ENCODE peak calls at places on chromosome 15, in seven cellular contexts. J is IMR-90, X is GM23248, B is astrocyte, V is PC-3, K is neuronal stem cell, C is endothelial cell of umbilical vein. R is an unnamed sample.

GRCh38 chr15:71753346-71753745 is 57.0 kb upstream of the NR2E3 start:
- DNase-seq in J (peak; percentile 48), X (peak; percentile 63), K (no peak), C (peak; percentile 8), B (no peak), V (peak; percentile 57), R (peak; percentile 17)

GRCh38 chr15:85748176-85748575 is 46.5 kb downstream of the KLHL25 start:
- DNase-seq in B (no peak), J (no peak), V (no peak), X (no peak), C (no peak), K (no peak), R (no peak)

GRCh38 chr15:50702762-50703334 is 16.3 kb upstream of the TRPM7 start:
- DNase-seq in X (peak; percentile 37), C (no peak), K (no peak), B (no peak), J (peak; percentile 7), V (peak; percentile 35), R (no peak)

GRCh38 chr15:70783610-70784021 is 20.3 kb upstream of the UACA start:
- DNase-seq in B (peak; percentile 75), V (peak; percentile 80), K (no peak), J (peak; percentile 81), C (no peak), X (peak; percentile 81), R (peak; percentile 60)

GRCh38 chr15:60351066-60351465 is 46.7 kb downstream of the ANXA2 start:
- DNase-seq in J (no peak), K (no peak), X (peak; percentile 63), B (no peak), V (no peak), C (no peak), R (peak; percentile 20)

GRCh38 chr15:57551717-57552677 is 39.7 kb upstream of the MYZAP start:
- DNase-seq in J (peak; percentile 70), B (peak; percentile 82), K (peak; percentile 73), V (peak; percentile 90), X (peak; percentile 81), C (peak; percentile 88), R (peak; percentile 53)

GRCh38 chr15:22954326-22954725 is 25.8 kb downstream of the CYFIP1 start:
- DNase-seq in J (no peak), B (no peak), K (no peak), V (no peak), X (no peak), C (no peak), R (no peak)

GRCh38 chr15:22949074-22949547 is 31.1 kb downstream of the CYFIP1 start:
- DNase-seq in X (peak; percentile 86), K (peak; percentile 54), B (peak; percentile 49), C (peak; percentile 78), V (peak; percentile 26), J (peak; percentile 24), R (peak; percentile 80)

GRCh38 chr15:80844011-80844732 is 65.0 kb downstream of the CEMIP start:
- DNase-seq in K (no peak), J (peak; percentile 64), X (peak; percentile 85), C (no peak), B (peak; percentile 63), V (peak; percentile 86), R (peak; percentile 67)

GRCh38 chr15:85407421-85408269 is 27.2 kb downstream of the AKAP13 start:
- DNase-seq in X (peak; percentile 91), V (peak; percentile 79), C (peak; percentile 92), J (peak; percentile 90), K (no peak), B (peak; percentile 94), R (peak; percentile 95)

GRCh38 chr15:89665449-89666146 is 10.3 kb upstream of the KIF7 start:
- DNase-seq in B (peak; percentile 58), J (peak; percentile 59), X (peak; percentile 82), C (peak; percentile 36), V (peak; percentile 55), K (peak; percentile 56), R (no peak)

GRCh38 chr15:31266712-31267111 is 59.9 kb upstream of the KLF13 start:
- DNase-seq in K (no peak), V (no peak), X (no peak), J (no peak), C (no peak), B (no peak), R (no peak)

GRCh38 chr15:83310521-83311456 is 26.3 kb upstream of the BNC1 start:
- DNase-seq in C (peak; percentile 68), X (no peak), J (no peak), K (no peak), B (no peak), V (peak; percentile 20), R (peak; percentile 54)

GRCh38 chr15:83305696-83306291 is 21.3 kb upstream of the BNC1 start:
- DNase-seq in K (no peak), X (peak; percentile 41), J (peak; percentile 57), C (no peak), B (peak; percentile 70), V (peak; percentile 87), R (peak; percentile 83)

GRCh38 chr15:83308671-83309070 is 24.2 kb upstream of the BNC1 start:
- DNase-seq in C (no peak), K (no peak), V (no peak), X (no peak), J (no peak), B (no peak), R (no peak)

GRCh38 chr15:83304861-83305661 is 20.6 kb upstream of the BNC1 start:
- DNase-seq in X (no peak), J (peak; percentile 26), B (no peak), V (peak; percentile 95), C (no peak), K (no peak), R (peak; percentile 93)

GRCh38 chr15:83306561-83306960 is 22.1 kb upstream of the BNC1 start:
- DNase-seq in X (no peak), K (no peak), V (peak; percentile 16), J (peak; percentile 50), B (no peak), C (no peak), R (no peak)
- H3K4me1 ChIP-seq in X (peaks cover 15% of the 10 kb centered on the region), K (peaks cover 8% of the 10 kb centered on the region), V (peaks cover 45% of the 10 kb centered on the region), J (peaks cover 10% of the 10 kb centered on the region), B (peaks cover 9% of the 10 kb centered on the region), C (peaks cover 15% of the 10 kb centered on the region), R (peaks cover 47% of the 10 kb centered on the region)

DNA sequence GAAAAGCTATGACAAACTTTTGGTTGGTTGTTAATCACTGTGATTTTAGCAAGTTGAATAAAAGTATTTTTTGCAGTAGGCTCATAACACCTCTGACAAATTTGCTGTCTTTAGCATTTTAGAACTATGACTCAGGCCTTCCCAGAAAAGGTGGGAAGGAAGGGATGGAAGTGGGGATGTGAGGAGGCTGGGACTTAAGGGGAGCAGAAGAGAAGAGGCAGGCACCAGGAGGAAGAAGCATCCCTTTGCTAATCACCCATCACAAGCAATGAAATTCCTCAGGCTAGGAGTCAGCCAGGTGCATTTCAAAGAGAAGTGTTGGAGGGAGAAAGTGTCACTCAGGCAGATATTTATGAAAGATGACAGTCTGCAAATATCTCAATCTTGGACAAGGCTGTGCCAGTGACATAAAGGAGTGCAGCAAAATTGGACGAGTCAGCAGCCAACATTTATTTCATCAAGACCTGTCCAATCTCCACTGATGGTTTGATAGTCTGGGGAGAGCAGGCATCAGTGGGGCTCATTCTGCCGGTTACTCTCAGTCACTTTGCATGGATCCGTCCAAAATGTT is 337.3 kb upstream of the ARRDC4 start:
- DNase-seq in X (no peak), J (no peak), K (no peak), B (no peak), V (no peak), C (no peak), R (no peak)
- H2AFZ ChIP-seq in X (no peak overlapping the region), J (no peak overlapping the region), K (no peak overlapping the region), B (no peak overlapping the region), V (no peak overlapping the region), C (no peak overlapping the region), R (no peak overlapping the region)

GRCh38 chr15:39957481-39957880 is 23.6 kb downstream of the EIF2AK4 start:
- DNase-seq in V (no peak), J (no peak), X (no peak), C (no peak), K (no peak), B (no peak), R (no peak)
- H3K36me3 ChIP-seq in V (peaks cover 63% of the 10 kb centered on the region), J (peaks cover 54% of the 10 kb centered on the region), X (peaks cover 74% of the 10 kb centered on the region), C (peaks cover 23% of the 10 kb centered on the region), K (peaks cover 95% of the 10 kb centered on the region), B (peaks cover 70% of the 10 kb centered on the region), R (peaks cover 61% of the 10 kb centered on the region)

GRCh38 chr15:75202251-75203016 is 752 bp downstream of the C15orf39 start:
- DNase-seq in C (peak; percentile 59), B (peak; percentile 47), J (peak; percentile 86), X (peak; percentile 95), V (peak; percentile 62), K (peak; percentile 33), R (peak; percentile 68)

GRCh38 chr15:75205064-75205395 is 3.3 kb downstream of the C15orf39 start:
- DNase-seq in X (no peak), V (no peak), K (no peak), J (no peak), B (no peak), C (no peak), R (no peak)

GRCh38 chr15:75204340-75205063 is 2.8 kb downstream of the C15orf39 start:
- DNase-seq in X (peak; percentile 96), K (peak; percentile 78), B (peak; percentile 64), J (peak; percentile 87), V (peak; percentile 94), C (peak; percentile 92), R (peak; percentile 89)

GRCh38 chr15:75203017-75203907 is 1.6 kb downstream of the C15orf39 start:
- DNase-seq in X (peak; percentile 53), C (peak; percentile 50), J (peak; percentile 12), B (no peak), V (peak; percentile 24), K (no peak), R (peak; percentile 25)

DNA sequence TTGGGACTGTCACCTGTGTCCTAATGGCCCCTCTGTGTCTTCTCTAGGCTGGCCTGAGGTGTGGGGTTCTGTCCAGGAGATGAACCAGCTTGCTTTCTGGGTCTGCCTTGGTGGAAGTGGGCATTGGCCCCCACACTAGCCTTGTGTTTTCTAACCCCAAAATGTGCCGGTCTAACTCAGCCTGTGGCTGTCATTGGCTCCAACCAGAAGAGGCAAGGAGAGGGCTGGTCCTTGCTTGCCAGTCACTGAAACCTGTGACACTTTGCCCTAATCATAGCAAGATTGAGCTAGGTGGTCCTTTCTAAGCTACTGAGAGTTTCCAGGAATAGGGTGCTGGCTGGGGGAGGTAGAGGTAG is 2.2 kb downstream of the C15orf39 start:
- DNase-seq in C (no peak), V (no peak), B (no peak), J (no peak), X (no peak), K (no peak), R (no peak)
- H3K4me1 ChIP-seq in C (peaks cover 27% of the 10 kb centered on the region), V (peaks cover 33% of the 10 kb centered on the region), B (peaks cover 19% of the 10 kb centered on the region), J (peaks cover 8% of the 10 kb centered on the region), X (peaks cover 22% of the 10 kb centered on the region), K (peaks cover 20% of the 10 kb centered on the region), R (peaks cover 33% of the 10 kb centered on the region)

GRCh38 chr15:99487337-99487730 is 78.5 kb upstream of the MEF2A start:
- DNase-seq in B (no peak), J (no peak), C (no peak), V (no peak), X (no peak), K (no peak), R (no peak)

GRCh38 chr15:99486371-99487336 is 79.1 kb upstream of the MEF2A start:
- DNase-seq in V (peak; percentile 62), B (peak; percentile 49), C (peak; percentile 61), K (peak; percentile 15), X (peak; percentile 91), J (peak; percentile 60), R (peak; percentile 23)

GRCh38 chr15:99485992-99486370 is 79.8 kb upstream of the MEF2A start:
- DNase-seq in K (no peak), X (no peak), V (no peak), J (no peak), C (no peak), B (peak; percentile 22), R (no peak)

GRCh38 chr15:99482993-99483392 is 82.8 kb upstream of the MEF2A start:
- DNase-seq in X (no peak), B (no peak), V (no peak), J (no peak), C (no peak), K (no peak), R (no peak)

GRCh38 chr15:99485153-99485947 is 80.4 kb upstream of the MEF2A start:
- DNase-seq in V (no peak), C (no peak), J (no peak), K (no peak), X (peak; percentile 4), B (no peak), R (no peak)
- H2AFZ ChIP-seq in V (no peak overlapping the region), C (peak overlapping the region; percentile 86), J (peak overlapping the region; percentile 87), K (peak overlapping the region; percentile 80), X (peak overlapping the region; percentile 90), B (no peak overlapping the region), R (no peak overlapping the region)

R was measured in mammary epithelial cell.